ENCODE peak calls at places on chromosomes 3 and 15, in seven cellular contexts. Z, T, Q, D, L, I and M are unnamed samples.

GRCh38 chr3:142664819-142665218 is 59.0 kb upstream of the TRPC1 start:
- DNase-seq in Z (no peak), T (no peak), Q (no peak), D (no peak), L (no peak), I (no peak), M (no peak)

GRCh38 chr15:31031471-31032064 is 40.1 kb upstream of the MTMR10 start:
- DNase-seq in Z (no peak), T (no peak), Q (no peak), D (no peak), L (no peak), I (peak), M (no peak)

GRCh38 chr3:69410301-69410700 is 24.4 kb upstream of the FRMD4B start:
- DNase-seq in Z (peak), T (peak), Q (peak), D (peak), L (peak), I (peak), M (peak)

GRCh38 chr15:90037961-90038633 is 37.0 kb downstream of the ZNF710 start:
- DNase-seq in Z (peak), T (peak), Q (no peak), D (no peak), L (no peak), I (peak), M (no peak)

GRCh38 chr3:170632780-170633179 is 46.9 kb upstream of the SLC7A14 start:
- DNase-seq in Z (no peak), T (no peak), Q (no peak), D (no peak), L (no peak), I (no peak), M (no peak)

GRCh38 chr3:64352596-64352989 is 127.3 kb upstream of the PRICKLE2 start:
- DNase-seq in Z (no peak), T (no peak), Q (no peak), D (no peak), L (no peak), I (no peak), M (no peak)

GRCh38 chr15:25790003-25790660 is 73.0 kb downstream of the ATP10A start:
- DNase-seq in Z (peak), T (peak), Q (no peak), D (no peak), L (peak), I (peak), M (no peak)

GRCh38 chr3:39180183-39180545 is 12.2 kb downstream of the XIRP1 start:
- DNase-seq in Z (no peak), T (no peak), Q (no peak), D (no peak), L (no peak), I (no peak), M (no peak)

GRCh38 chr3:127671523-127672428 is 976 bp upstream of the ABTB1 start:
- DNase-seq in Z (no peak), T (peak), Q (no peak), D (no peak), L (no peak), I (peak), M (peak)

GRCh38 chr3:150133293-150133692 is 162.6 kb upstream of the PFN2 start:
- DNase-seq in Z (no peak), T (no peak), Q (no peak), D (no peak), L (no peak), I (no peak), M (no peak)

GRCh38 chr15:84857418-84858004 is 27.0 kb upstream of the SLC28A1 start:
- DNase-seq in Z (no peak), T (no peak), Q (no peak), D (no peak), L (no peak), I (no peak), M (no peak)

GRCh38 chr15:95615436-95615835 is 715.1 kb upstream of the NR2F2 start:
- DNase-seq in Z (no peak), T (no peak), Q (no peak), D (no peak), L (no peak), I (no peak), M (no peak)

GRCh38 chr3:170792511-170792910 is 77.5 kb downstream of the RPL22L1 start:
- DNase-seq in Z (no peak), T (no peak), Q (no peak), D (no peak), L (no peak), I (no peak), M (no peak)

GRCh38 chr15:68749365-68750141 is 71.1 kb downstream of the ANP32A start:
- DNase-seq in Z (no peak), T (no peak), Q (no peak), D (no peak), L (no peak), I (peak), M (no peak)

GRCh38 chr3:71210257-71211002 is 373.1 kb downstream of the FOXP1 start:
- DNase-seq in Z (peak), T (no peak), Q (no peak), D (no peak), L (peak), I (peak), M (peak)

GRCh38 chr15:83288381-83288801 is 3.9 kb upstream of the BNC1 start:
- DNase-seq in Z (no peak), T (no peak), Q (peak), D (peak), L (no peak), I (no peak), M (no peak)

GRCh38 chr3:171347017-171347979 is 112.9 kb downstream of the TNIK start:
- DNase-seq in Z (peak), T (no peak), Q (no peak), D (no peak), L (peak), I (peak), M (no peak)

GRCh38 chr3:185473290-185473815 is 25.5 kb downstream of the TMEM41A start:
- DNase-seq in Z (no peak), T (peak), Q (no peak), D (no peak), L (no peak), I (peak), M (no peak)

GRCh38 chr15:92005154-92005553 is 151.6 kb downstream of the SLCO3A1 start:
- DNase-seq in Z (no peak), T (no peak), Q (no peak), D (no peak), L (no peak), I (no peak), M (no peak)

GRCh38 chr3:186909078-186909853 is 21.1 kb upstream of the ST6GAL1 start:
- DNase-seq in Z (no peak), T (no peak), Q (no peak), D (no peak), L (no peak), I (no peak), M (no peak)

GRCh38 chr3:197881601-197882000 is 68.4 kb upstream of the RPL35A start:
- DNase-seq in Z (no peak), T (no peak), Q (no peak), D (no peak), L (no peak), I (no peak), M (no peak)

GRCh38 chr15:95972136-95972553 is 358.4 kb upstream of the NR2F2 start:
- DNase-seq in Z (peak), T (no peak), Q (no peak), D (no peak), L (peak), I (peak), M (no peak)

GRCh38 chr15:31032959-31033358 is 41.5 kb upstream of the MTMR10 start:
- DNase-seq in Z (no peak), T (no peak), Q (no peak), D (no peak), L (no peak), I (peak), M (peak)

GRCh38 chr3:55330355-55330754 is 156.8 kb downstream of the WNT5A start:
- DNase-seq in Z (peak), T (no peak), Q (no peak), D (no peak), L (no peak), I (peak), M (peak)

GRCh38 chr3:44048196-44048924 is 193.3 kb upstream of the TOPAZ1 start:
- DNase-seq in Z (no peak), T (no peak), Q (no peak), D (peak), L (no peak), I (peak), M (peak)

GRCh38 chr3:126052196-126053058 is 31.5 kb downstream of the SLC41A3 start:
- DNase-seq in Z (no peak), T (no peak), Q (no peak), D (no peak), L (no peak), I (no peak), M (no peak)

GRCh38 chr15:50241684-50242450 is 23.7 kb downstream of the HDC start:
- DNase-seq in Z (no peak), T (no peak), Q (no peak), D (no peak), L (no peak), I (no peak), M (no peak)

DNA sequence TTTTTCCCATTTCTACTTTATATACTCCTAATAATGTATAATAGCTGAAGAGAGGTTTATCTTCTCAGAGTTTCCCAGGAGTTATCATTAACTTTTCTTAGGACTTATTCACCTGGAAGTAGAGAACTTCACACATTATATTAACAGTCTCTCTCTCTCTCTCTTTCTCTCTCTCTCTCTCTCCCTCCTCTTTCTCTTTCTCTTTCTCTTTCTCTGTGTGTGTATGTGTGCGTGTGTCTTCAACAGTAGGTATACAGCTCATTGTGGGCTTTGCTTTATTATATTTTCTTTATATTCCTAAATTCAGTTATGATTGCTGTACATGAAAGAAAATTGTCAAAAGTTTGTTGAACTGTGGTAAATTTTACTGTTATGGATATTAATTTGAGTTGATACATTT is 353.8 kb downstream of the ROBO1 start:
- DNase-seq in Z (no peak), T (no peak), Q (no peak), D (no peak), L (no peak), I (no peak), M (no peak)
- H3K4me3 ChIP-seq in Z (no peak), T (no peak), Q (no peak), D (no peak), L (no peak), I (no peak), M (no peak)

GRCh38 chr3:138348107-138348949 is at the start of gene MRAS:
- DNase-seq in Z (peak), T (peak), Q (peak), D (peak), L (peak), I (peak), M (peak)

GRCh38 chr3:138349926-138350665 is 1.7 kb downstream of the MRAS start:
- DNase-seq in Z (no peak), T (peak), Q (no peak), D (no peak), L (no peak), I (peak), M (peak)

GRCh38 chr3:138344754-138345153 is 3.6 kb upstream of the MRAS start:
- DNase-seq in Z (no peak), T (no peak), Q (no peak), D (no peak), L (no peak), I (no peak), M (peak)

GRCh38 chr3:138348950-138349739 is 766 bp downstream of the MRAS start:
- DNase-seq in Z (peak), T (peak), Q (no peak), D (peak), L (no peak), I (peak), M (peak)

DNA sequence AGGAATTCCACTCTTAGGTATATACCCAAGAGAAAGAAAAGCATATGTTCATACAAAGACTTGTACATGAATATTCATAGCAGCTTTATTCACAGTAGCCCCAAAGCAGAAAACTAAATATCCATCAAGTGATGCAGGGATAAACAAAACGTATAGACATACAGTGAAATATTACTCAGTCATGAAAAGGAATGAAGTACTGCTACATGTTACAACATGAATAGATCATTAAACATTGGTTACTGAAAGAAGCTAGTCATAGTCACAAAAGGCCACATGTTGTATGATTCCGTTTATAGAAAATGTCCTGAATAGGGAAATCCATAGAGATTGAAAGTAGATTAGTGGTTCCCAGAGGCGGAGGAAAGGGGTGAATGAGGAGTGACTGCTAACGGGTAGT is 1.3 kb upstream of the MRAS start:
- DNase-seq in Z (no peak), T (no peak), Q (no peak), D (no peak), L (no peak), I (no peak), M (no peak)
- H3K4me3 ChIP-seq in Z (no peak), T (peak), Q (no peak), D (peak), L (peak), I (no peak), M (no peak)

GRCh38 chr3:138938877-138939562 is 7.9 kb downstream of the FOXL2 start:
- DNase-seq in Z (no peak), T (no peak), Q (no peak), D (no peak), L (no peak), I (no peak), M (no peak)
- H3K4me3 ChIP-seq in Z (no peak), T (no peak), Q (no peak), D (no peak), L (no peak), I (peak), M (no peak)

GRCh38 chr3:58216496-58217197 is 5.9 kb upstream of the DNASE1L3 start:
- DNase-seq in Z (no peak), T (no peak), Q (no peak), D (no peak), L (no peak), I (no peak), M (no peak)

GRCh38 chr3:58218904-58219303 is 8.1 kb upstream of the DNASE1L3 start:
- DNase-seq in Z (no peak), T (no peak), Q (no peak), D (no peak), L (no peak), I (no peak), M (no peak)

GRCh38 chr3:58214484-58215316 is 3.9 kb upstream of the DNASE1L3 start:
- DNase-seq in Z (peak), T (no peak), Q (no peak), D (peak), L (no peak), I (no peak), M (no peak)

GRCh38 chr3:58215317-58216025 is 4.7 kb upstream of the DNASE1L3 start:
- DNase-seq in Z (no peak), T (no peak), Q (no peak), D (no peak), L (no peak), I (no peak), M (no peak)

DNA sequence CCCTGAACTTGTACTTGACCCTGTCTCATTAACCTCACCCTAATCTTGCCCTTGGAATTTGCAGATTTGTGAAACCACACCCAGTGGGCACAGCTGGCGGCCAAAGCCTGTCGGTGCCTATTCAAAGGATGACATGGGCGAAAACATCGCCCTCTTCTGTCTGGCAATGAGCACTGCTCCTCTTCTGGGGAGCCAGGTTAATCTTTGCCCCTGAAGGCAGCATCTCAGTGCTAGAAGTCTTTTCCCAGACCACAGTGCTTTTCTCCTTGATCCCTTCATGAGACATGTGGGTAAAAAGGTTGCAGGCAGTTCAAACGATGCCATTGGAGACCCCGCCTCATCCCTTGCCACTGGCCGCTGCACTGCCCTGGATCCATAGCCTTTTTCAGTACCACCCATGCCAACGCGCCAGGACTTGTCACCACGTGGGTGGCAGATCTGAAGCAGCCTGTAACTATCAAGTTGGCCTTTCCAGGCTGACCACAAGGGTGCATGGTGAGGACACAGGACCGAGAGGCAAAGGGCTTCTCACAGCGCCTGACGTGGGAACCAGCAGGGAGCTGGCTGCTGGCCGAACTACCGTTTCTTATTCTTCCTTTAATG is 6.5 kb upstream of the DNASE1L3 start:
- DNase-seq in Z (peak), T (peak), Q (peak), D (peak), L (peak), I (peak), M (peak)
- H3K4me3 ChIP-seq in Z (no peak), T (no peak), Q (no peak), D (no peak), L (no peak), I (no peak), M (no peak)

GRCh38 chr3:146181181-146181580 is 20.2 kb upstream of the PLOD2 start:
- DNase-seq in Z (no peak), T (no peak), Q (no peak), D (no peak), L (no peak), I (no peak), M (no peak)
- H3K4me3 ChIP-seq in Z (no peak), T (no peak), Q (no peak), D (no peak), L (no peak), I (no peak), M (no peak)

DNA sequence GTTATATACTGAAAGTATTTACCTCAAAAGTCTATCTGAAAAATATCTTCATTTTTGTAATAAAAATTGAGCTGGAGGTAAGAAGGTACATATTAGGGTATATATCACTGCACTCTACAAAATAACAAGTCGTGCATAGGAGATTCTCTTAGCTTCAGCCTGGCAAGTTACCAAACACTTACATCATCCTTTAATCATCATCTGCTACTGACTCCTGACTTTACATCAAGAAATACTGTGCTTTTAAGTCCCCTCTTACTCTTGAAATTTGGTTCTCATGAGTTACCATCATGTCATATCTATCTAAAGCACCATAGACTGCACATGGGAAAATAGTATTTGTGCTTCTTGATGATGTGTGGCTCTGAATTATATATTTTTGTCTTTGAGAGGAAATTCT is 50.8 kb downstream of the LYSMD4 start:
- DNase-seq in Z (peak), T (no peak), Q (no peak), D (no peak), L (no peak), I (peak), M (no peak)
- H3K4me3 ChIP-seq in Z (no peak), T (no peak), Q (no peak), D (no peak), L (no peak), I (no peak), M (no peak)

GRCh38 chr3:10757021-10757820 is 58.8 kb upstream of the SLC6A11 start:
- DNase-seq in Z (no peak), T (no peak), Q (no peak), D (no peak), L (no peak), I (peak), M (no peak)
- H3K4me3 ChIP-seq in Z (no peak), T (no peak), Q (no peak), D (no peak), L (no peak), I (no peak), M (no peak)